ENCODE peak calls at places on chromosomes 4 and X, in seven cellular contexts. F, D, H, Q, X, K and O are unnamed samples.

GRCh38 chr4:182246401-182247205 is 3.4 kb downstream of the TENM3 start:
- DNase-seq in F (peak), D (no peak), H (no peak), Q (no peak), X (no peak), K (no peak), O (no peak)

GRCh38 chr4:1290165-1290977 is 680 bp downstream of the MAEA start:
- DNase-seq in F (no peak), D (peak), H (no peak), Q (no peak), X (no peak), K (no peak), O (no peak)

GRCh38 chr4:41006141-41006540 is 208.2 kb downstream of the APBB2 start:
- DNase-seq in F (no peak), D (no peak), H (no peak), Q (no peak), X (no peak), K (no peak), O (no peak)

GRCh38 chr4:166228112-166228511 is 355.1 kb downstream of the TLL1 start:
- DNase-seq in F (no peak), D (no peak), H (no peak), Q (no peak), X (no peak), K (no peak), O (no peak)

GRCh38 chr4:155612074-155612473 is 54.6 kb upstream of the GUCY1A1 start:
- DNase-seq in F (no peak), D (no peak), H (no peak), Q (no peak), X (no peak), K (no peak), O (no peak)

GRCh38 chrX:7330971-7331746 is 183.2 kb upstream of the PUDP start:
- DNase-seq in F (no peak), D (peak), H (peak), Q (no peak), X (no peak), K (peak), O (no peak)

GRCh38 chr4:7263166-7263565 is 70.8 kb downstream of the SORCS2 start:
- DNase-seq in F (no peak), D (no peak), H (no peak), Q (no peak), X (no peak), K (no peak), O (no peak)

GRCh38 chr4:181193162-181193930 is 1049.9 kb upstream of the TENM3 start:
- DNase-seq in F (no peak), D (peak), H (no peak), Q (no peak), X (no peak), K (no peak), O (no peak)

GRCh38 chr4:176271749-176272148 is 2.7 kb upstream of the ASB5 start:
- DNase-seq in F (no peak), D (peak), H (no peak), Q (no peak), X (no peak), K (no peak), O (no peak)

GRCh38 chr4:7978907-7979651 is 39.4 kb upstream of the AFAP1 start:
- DNase-seq in F (no peak), D (no peak), H (no peak), Q (no peak), X (no peak), K (no peak), O (no peak)

GRCh38 chrX:46978341-46979291 is 66.4 kb downstream of the JADE3 start:
- DNase-seq in F (no peak), D (peak), H (peak), Q (peak), X (peak), K (peak), O (peak)

GRCh38 chrX:43643201-43643600 is 12.9 kb upstream of the MAOA start:
- DNase-seq in F (no peak), D (peak), H (no peak), Q (no peak), X (no peak), K (no peak), O (no peak)

GRCh38 chr4:123744664-123745290 is 348.2 kb downstream of the SPRY1 start:
- DNase-seq in F (no peak), D (peak), H (no peak), Q (peak), X (no peak), K (no peak), O (no peak)

GRCh38 chrX:13658602-13659001 is 5.7 kb downstream of the TCEANC start:
- DNase-seq in F (no peak), D (peak), H (no peak), Q (no peak), X (no peak), K (no peak), O (no peak)

GRCh38 chrX:110852180-110852579 is 56.6 kb upstream of the CHRDL1 start:
- DNase-seq in F (no peak), D (peak), H (no peak), Q (no peak), X (no peak), K (no peak), O (no peak)

GRCh38 chr4:83013931-83014330 is 3.3 kb upstream of the LIN54 start:
- DNase-seq in F (no peak), D (no peak), H (no peak), Q (no peak), X (no peak), K (no peak), O (no peak)

GRCh38 chr4:122731676-122732075 is 828 bp upstream of the BBS12 start:
- DNase-seq in F (no peak), D (no peak), H (no peak), Q (no peak), X (no peak), K (no peak), O (no peak)

GRCh38 chr4:24809376-24809775 is 14.0 kb downstream of the SOD3 start:
- DNase-seq in F (no peak), D (peak), H (no peak), Q (no peak), X (no peak), K (no peak), O (no peak)

GRCh38 chr4:163495900-163496299 is 1.4 kb downstream of the TMA16 start:
- DNase-seq in F (no peak), D (no peak), H (no peak), Q (no peak), X (no peak), K (no peak), O (no peak)

GRCh38 chrX:132592880-132593279 is 104.0 kb upstream of the MBNL3 start:
- DNase-seq in F (no peak), D (peak), H (no peak), Q (no peak), X (no peak), K (peak), O (no peak)

GRCh38 chrX:139196890-139197289 is 333.6 kb upstream of the F9 start:
- DNase-seq in F (no peak), D (no peak), H (no peak), Q (no peak), X (no peak), K (no peak), O (no peak)

GRCh38 chr4:76781698-76782595 is 116.0 kb downstream of the SOWAHB start:
- DNase-seq in F (no peak), D (peak), H (peak), Q (no peak), X (no peak), K (no peak), O (no peak)

GRCh38 chrX:65587616-65588526 is 53.3 kb upstream of the LAS1L start:
- DNase-seq in F (no peak), D (peak), H (peak), Q (peak), X (peak), K (peak), O (no peak)

GRCh38 chrX:37803057-37803456 is 23.2 kb downstream of the CYBB start:
- DNase-seq in F (no peak), D (no peak), H (no peak), Q (no peak), X (no peak), K (no peak), O (no peak)

DNA sequence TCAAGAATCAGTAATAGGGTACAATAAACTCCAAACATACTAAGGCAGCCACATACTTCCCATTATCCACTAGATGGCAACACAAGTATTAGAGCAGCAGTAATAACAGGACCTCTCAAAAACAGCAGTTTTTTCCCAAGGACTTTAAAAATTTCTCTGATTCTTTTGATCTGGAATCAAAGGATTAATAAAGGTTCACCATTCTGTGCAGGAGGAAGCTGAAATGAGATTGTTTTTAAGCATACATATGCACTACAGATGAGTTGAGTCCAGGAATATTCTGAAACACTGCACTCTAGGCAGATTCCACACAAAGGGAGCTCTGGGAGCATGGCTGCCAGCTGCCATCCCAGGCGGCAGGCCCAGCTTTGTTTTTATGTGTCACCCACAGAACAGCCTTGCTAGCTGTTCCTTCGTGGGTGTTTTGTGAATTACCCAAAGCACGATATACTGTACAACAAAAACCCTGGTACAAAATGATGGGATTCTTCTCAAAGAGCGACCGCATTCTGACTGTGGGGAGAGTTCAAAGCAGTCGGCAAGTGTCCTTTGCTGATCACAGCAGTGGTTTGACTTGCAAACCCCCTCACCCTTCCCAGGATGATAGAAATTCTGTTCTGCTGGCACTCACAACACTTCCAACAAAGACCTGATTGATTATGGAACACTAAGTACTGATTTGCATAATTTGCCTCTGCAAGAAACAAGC is 61.0 kb downstream of the STX18 start:
- DNase-seq in F (peak), D (peak), H (no peak), Q (no peak), X (no peak), K (no peak), O (peak)
- TF ChIP-seq CTCF in F (peak), D (peak), H (peak), Q (peak), X (peak), K (no peak), O (peak)

GRCh38 chrX:83759872-83760271 is 101.1 kb upstream of the CYLC1 start:
- DNase-seq in F (no peak), D (peak), H (no peak), Q (no peak), X (no peak), K (no peak), O (no peak)
- TF ChIP-seq CTCF in F (peak), D (peak), H (peak), Q (peak), X (peak), K (no peak), O (peak)

GRCh38 chr4:11408569-11408968 is 20.1 kb downstream of the HS3ST1 start:
- DNase-seq in F (no peak), D (no peak), H (no peak), Q (no peak), X (no peak), K (no peak), O (no peak)
- TF ChIP-seq CTCF in F (no peak), D (no peak), H (no peak), Q (no peak), X (no peak), K (no peak), O (no peak)

GRCh38 chrX:71911023-71911730 is 532 bp downstream of the NHSL2 start:
- DNase-seq in F (no peak), D (no peak), H (no peak), Q (peak), X (no peak), K (no peak), O (peak)
- TF ChIP-seq CTCF in F (no peak), D (peak), H (peak), Q (peak), X (no peak), K (no peak), O (peak)

GRCh38 chr4:149645790-149646189 is 169.9 kb downstream of the IQCM start:
- DNase-seq in F (no peak), D (peak), H (no peak), Q (no peak), X (no peak), K (no peak), O (no peak)
- TF ChIP-seq CTCF in F (no peak), D (no peak), H (no peak), Q (no peak), X (no peak), K (no peak), O (no peak)

GRCh38 chrX:68462197-68462596 is 28.9 kb upstream of the OPHN1 start:
- DNase-seq in F (no peak), D (peak), H (no peak), Q (no peak), X (no peak), K (no peak), O (no peak)
- TF ChIP-seq CTCF in F (no peak), D (no peak), H (no peak), Q (no peak), X (no peak), K (no peak), O (no peak)

DNA sequence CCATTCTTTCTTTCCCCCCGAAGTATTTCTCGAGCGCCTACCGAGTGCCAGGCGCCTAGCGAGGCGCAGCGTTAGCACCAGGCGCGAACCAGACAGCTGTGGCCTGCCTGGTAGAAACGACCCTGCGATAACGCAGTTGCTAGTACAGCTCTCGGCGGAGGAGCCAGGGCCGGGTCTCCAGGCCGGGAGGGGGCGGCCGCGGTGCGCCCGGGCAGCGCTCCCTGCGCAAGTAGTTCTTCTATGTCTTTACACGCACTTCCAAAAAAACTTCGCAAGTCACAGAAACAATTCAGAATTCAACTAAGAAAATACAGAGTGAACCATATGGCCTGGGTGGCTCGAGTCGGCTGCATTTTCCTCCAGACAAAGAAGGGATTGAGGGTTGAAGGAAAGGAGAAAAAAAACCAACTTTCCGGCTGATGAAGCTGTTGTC is 7.0 kb upstream of the NEUROG2 start:
- DNase-seq in F (no peak), D (peak), H (no peak), Q (no peak), X (no peak), K (no peak), O (peak)
- TF ChIP-seq CTCF in F (no peak), D (peak), H (no peak), Q (no peak), X (no peak), K (no peak), O (no peak)